ENCODE peak calls at places on chromosomes 3 and 15, in six cellular contexts. V is cardiac muscle cell, N is heart left ventricle, D is fibroblast of the aortic adventitia, W is adrenal gland, S is right atrium auricular region. O is an unnamed sample.

GRCh38 chr3:50442940-50443579 is 60.4 kb downstream of the CACNA2D2 start:
- DNase-seq in V (no peak), N (no peak), D (no peak), W (no peak), S (no peak), O (no peak)

GRCh38 chr3:195003006-195003892 is 267.7 kb downstream of the XXYLT1 start:
- DNase-seq in V (peak; percentile 90), N (peak; percentile 86), D (peak; percentile 90), W (peak; percentile 13), S (peak; percentile 64), O (peak; percentile 88)

GRCh38 chr15:45522179-45522930 is at the start of gene SLC30A4:
- DNase-seq in V (peak; percentile 78), N (peak; percentile 84), D (peak; percentile 51), W (peak; percentile 74), S (peak; percentile 66), O (peak; percentile 70)

GRCh38 chr3:105448338-105448982 is 81.8 kb downstream of the ALCAM start:
- DNase-seq in V (peak; percentile 19), N (no peak), D (peak; percentile 48), W (no peak), S (no peak), O (peak; percentile 21)

GRCh38 chr15:100721758-100722550 is 119.6 kb downstream of the ASB7 start:
- DNase-seq in V (peak; percentile 99), N (peak; percentile 75), D (peak; percentile 100), W (peak; percentile 78), S (peak; percentile 94), O (peak; percentile 100)

GRCh38 chr15:81160312-81161214 is 26.5 kb downstream of the CFAP161 start:
- DNase-seq in V (peak; percentile 93), N (peak; percentile 83), D (peak; percentile 96), W (no peak), S (peak; percentile 77), O (peak; percentile 94)

GRCh38 chr15:83475551-83475950 is 28.4 kb downstream of the SH3GL3 start:
- DNase-seq in V (peak; percentile 26), N (no peak), D (peak; percentile 6), W (no peak), S (no peak), O (peak; percentile 5)

GRCh38 chr3:160739079-160739478 is 17.0 kb upstream of the PPM1L start:
- DNase-seq in V (peak; percentile 1), N (peak; percentile 66), D (peak; percentile 3), W (peak; percentile 51), S (no peak), O (peak; percentile 77)

GRCh38 chr15:69555080-69555479 is 102.5 kb downstream of the RPLP1 start:
- DNase-seq in V (no peak), N (no peak), D (no peak), W (no peak), S (no peak), O (no peak)

GRCh38 chr3:34016925-34017592 is 218.6 kb downstream of the PDCD6IP start:
- DNase-seq in V (no peak), N (no peak), D (no peak), W (no peak), S (no peak), O (no peak)

GRCh38 chr15:75685195-75685594 is 27.5 kb downstream of the CSPG4 start:
- DNase-seq in V (no peak), N (no peak), D (no peak), W (no peak), S (no peak), O (no peak)

GRCh38 chr15:88975891-88976290 is 62.7 kb upstream of the MFGE8 start:
- DNase-seq in V (peak; percentile 78), N (no peak), D (no peak), W (no peak), S (no peak), O (peak; percentile 32)

GRCh38 chr3:197598404-197598980 is 42.7 kb upstream of the BDH1 start:
- DNase-seq in V (no peak), N (no peak), D (no peak), W (no peak), S (no peak), O (no peak)

GRCh38 chr3:153670577-153670976 is 450.6 kb upstream of the ARHGEF26 start:
- DNase-seq in V (no peak), N (no peak), D (no peak), W (no peak), S (no peak), O (no peak)

GRCh38 chr3:124699686-124700396 is 30.4 kb upstream of the UMPS start:
- DNase-seq in V (no peak), N (peak; percentile 40), D (no peak), W (peak; percentile 65), S (no peak), O (no peak)

GRCh38 chr3:69204315-69204957 is 82.0 kb upstream of the LMOD3 start:
- DNase-seq in V (no peak), N (peak; percentile 61), D (no peak), W (no peak), S (no peak), O (no peak)

GRCh38 chr3:55721716-55722484 is 234.8 kb upstream of the WNT5A start:
- DNase-seq in V (peak; percentile 37), N (no peak), D (peak; percentile 36), W (no peak), S (no peak), O (peak; percentile 25)

GRCh38 chr3:132804498-132804897 is 82.3 kb upstream of the NPHP3 start:
- DNase-seq in V (peak; percentile 68), N (no peak), D (peak; percentile 26), W (no peak), S (no peak), O (peak; percentile 35)

GRCh38 chr3:43649365-43649968 is 27.7 kb upstream of the ANO10 start:
- DNase-seq in V (no peak), N (no peak), D (no peak), W (no peak), S (no peak), O (no peak)

GRCh38 chr3:188772886-188773285 is 398.9 kb upstream of the TPRG1 start:
- DNase-seq in V (peak; percentile 76), N (no peak), D (peak; percentile 91), W (peak; percentile 63), S (no peak), O (peak; percentile 79)

GRCh38 chr15:29569533-29570092 is 252.7 kb downstream of the TJP1 start:
- DNase-seq in V (no peak), N (no peak), D (no peak), W (no peak), S (no peak), O (no peak)

GRCh38 chr3:125644036-125645025 is 49.0 kb upstream of the OSBPL11 start:
- DNase-seq in V (peak; percentile 57), N (peak; percentile 44), D (peak; percentile 60), W (no peak), S (peak; percentile 85), O (peak; percentile 41)

GRCh38 chr3:39935261-39935660 is 125.9 kb downstream of the MYRIP start:
- DNase-seq in V (no peak), N (no peak), D (no peak), W (no peak), S (no peak), O (no peak)

GRCh38 chr15:47460775-47461174 is 256.5 kb upstream of the SEMA6D start:
- DNase-seq in V (no peak), N (peak; percentile 17), D (no peak), W (no peak), S (no peak), O (no peak)

DNA sequence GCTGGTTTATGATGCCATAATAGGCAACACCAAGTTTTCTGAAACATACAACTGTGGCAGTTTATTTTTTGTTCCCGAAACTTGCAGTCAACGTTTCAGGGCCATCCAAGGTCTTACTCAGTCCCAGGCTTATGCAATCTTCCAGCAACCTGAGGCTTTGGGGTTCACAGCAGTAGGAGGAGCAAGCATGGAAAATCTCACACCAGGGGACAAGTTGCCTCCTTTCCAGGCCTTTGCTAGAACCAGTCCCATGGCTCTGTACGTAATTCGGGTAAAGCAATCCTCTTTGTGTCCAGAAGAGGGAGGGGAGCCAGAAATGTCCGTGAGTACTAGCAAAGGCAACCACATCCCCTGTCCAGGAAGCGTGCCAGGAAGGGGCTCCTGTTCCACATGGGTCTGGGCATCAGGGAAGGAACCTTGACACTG is 4.7 kb upstream of the FAM240A start:
- DNase-seq in V (peak; percentile 22), N (no peak), D (peak; percentile 37), W (no peak), S (no peak), O (no peak)
- TF ChIP-seq CTCF in V (peak; percentile 16), N (no peak), D (no peak), W (no peak), S (no peak), O (peak; percentile 15)

DNA sequence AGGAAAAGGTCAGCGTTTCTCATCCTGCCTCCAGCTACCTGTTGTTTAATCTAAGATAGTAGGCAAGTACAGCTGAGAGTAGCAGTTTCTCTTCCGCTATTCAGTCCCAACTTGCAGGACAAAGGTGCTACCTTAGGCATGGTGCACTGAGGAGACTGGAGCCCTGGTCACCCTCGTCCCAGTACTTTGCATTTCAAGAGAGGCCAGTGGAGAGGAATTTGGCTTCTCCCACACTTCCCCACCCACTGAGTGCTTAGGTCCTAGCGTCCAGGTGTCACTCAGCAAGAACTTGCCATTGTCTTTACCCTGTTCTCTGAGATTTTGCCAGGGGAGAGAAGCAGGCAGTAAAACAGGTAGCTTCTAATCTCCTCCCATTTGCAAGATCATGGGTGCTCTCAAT is 12.5 kb upstream of the RPN1 start:
- DNase-seq in V (no peak), N (no peak), D (no peak), W (no peak), S (no peak), O (no peak)
- H3K4me3 ChIP-seq in V (no peak overlapping the region), N (no peak overlapping the region), D (no peak overlapping the region), W (no peak overlapping the region), S (no peak overlapping the region), O (no peak overlapping the region)

DNA sequence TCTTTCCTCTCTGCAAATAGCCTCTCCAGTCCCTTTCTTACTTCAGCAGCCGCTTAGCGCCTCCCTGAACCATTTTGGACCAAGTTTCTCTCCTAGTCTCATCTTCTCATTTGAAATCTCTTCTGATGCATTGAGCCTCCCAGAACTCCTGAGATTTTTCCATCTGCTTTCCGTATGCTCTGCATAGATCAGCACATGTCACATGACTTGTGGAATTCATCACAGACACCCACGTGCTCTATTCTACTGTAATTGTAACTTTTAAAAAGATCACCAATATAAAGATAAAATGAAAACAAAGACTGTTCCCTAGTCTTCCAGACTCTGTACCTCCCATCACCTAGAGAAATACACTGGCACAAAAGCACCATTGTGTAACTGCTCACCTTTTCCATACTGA is 100.7 kb downstream of the GADL1 start:
- DNase-seq in V (no peak), N (no peak), D (no peak), W (no peak), S (no peak), O (no peak)
- TF ChIP-seq CTCF in V (no peak), N (no peak), D (no peak), W (no peak), S (no peak), O (no peak)

DNA sequence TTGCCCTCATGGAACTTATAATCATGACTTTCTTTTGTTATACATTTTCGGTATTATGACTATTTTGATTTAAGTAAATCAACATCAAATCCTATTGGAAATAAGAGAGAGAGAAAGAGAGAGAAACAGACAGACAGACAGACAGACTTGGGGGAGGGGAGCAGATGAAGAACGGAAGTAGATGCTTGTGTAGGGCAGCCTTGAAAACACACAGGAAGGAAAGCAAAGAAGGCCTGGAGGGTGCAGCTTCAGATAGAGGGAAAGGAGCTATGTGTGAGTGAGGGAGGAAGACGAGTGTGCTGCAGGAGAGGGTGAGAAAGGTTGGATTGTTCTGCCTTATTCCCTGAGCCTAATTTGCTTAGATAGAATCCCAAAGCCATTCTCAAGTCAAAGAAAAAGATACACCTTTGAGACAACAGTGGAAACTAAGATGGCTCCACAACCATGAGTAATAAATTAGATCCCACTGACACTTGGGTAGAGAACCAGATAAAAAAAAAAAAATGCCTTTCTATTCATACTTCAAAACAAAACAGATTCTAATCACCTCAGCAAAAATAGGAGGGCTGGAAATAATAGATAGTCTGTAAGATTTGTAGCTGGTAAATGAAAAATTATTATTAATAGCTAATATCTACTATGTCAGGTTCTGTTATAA is 214.3 kb downstream of the TNIK start:
- DNase-seq in V (no peak), N (no peak), D (no peak), W (no peak), S (no peak), O (no peak)
- H3K4me3 ChIP-seq in V (no peak overlapping the region), N (no peak overlapping the region), D (no peak overlapping the region), W (no peak overlapping the region), S (no peak overlapping the region), O (no peak overlapping the region)

O was measured in cardiac fibroblast.